ENCODE peak calls at places on chromosomes 7 and 10, in six cellular contexts. G is stimulated activated CD8-positive, alpha-beta memory T cell treated with anti-CD3 and anti-CD28 coated beads, Interleukin-2, amount 100 ng/mL, for 1 hour; P is body of pancreas; S is NCI-H1105; Z is epithelial cell of prostate; W is epithelial cell of esophagus. B is an unnamed sample.

GRCh38 chr7:33459340-33459751 is 330.0 kb downstream of the BBS9 start:
- DNase-seq in G (no peak), P (no peak), S (peak), Z (no peak), W (peak), B (peak)

GRCh38 chr10:73094986-73095478 is 1.6 kb downstream of the P4HA1 start:
- DNase-seq in G (no peak), P (no peak), S (no peak), Z (no peak), W (no peak), B (no peak)

GRCh38 chr10:95121904-95122303 is 52.6 kb upstream of the CYP2C8 start:
- DNase-seq in G (no peak), P (peak), S (peak), Z (no peak), W (no peak), B (no peak)

GRCh38 chr7:47218378-47219176 is 363.3 kb downstream of the TNS3 start:
- DNase-seq in G (no peak), P (no peak), S (no peak), Z (no peak), W (no peak), B (no peak)

GRCh38 chr7:114931656-114932011 is 9.7 kb downstream of the MDFIC start:
- DNase-seq in G (no peak), P (no peak), S (no peak), Z (no peak), W (no peak), B (no peak)

GRCh38 chr7:74525140-74525539 is 71.4 kb downstream of the GTF2IRD1 start:
- DNase-seq in G (no peak), P (no peak), S (no peak), Z (no peak), W (no peak), B (no peak)

GRCh38 chr7:159102681-159103381 is 41.8 kb downstream of the VIPR2 start:
- DNase-seq in G (no peak), P (peak), S (no peak), Z (no peak), W (no peak), B (no peak)

GRCh38 chr10:70324951-70325781 is 41.4 kb upstream of the NPFFR1 start:
- DNase-seq in G (no peak), P (no peak), S (no peak), Z (no peak), W (peak), B (no peak)

GRCh38 chr7:123784263-123784662 is 35.5 kb upstream of the WASL start:
- DNase-seq in G (no peak), P (no peak), S (no peak), Z (no peak), W (peak), B (no peak)

GRCh38 chr10:24952701-24953349 is 419 bp upstream of the PRTFDC1 start:
- DNase-seq in G (no peak), P (peak), S (peak), Z (no peak), W (peak), B (no peak)

GRCh38 chr10:97887399-97887798 is 37.8 kb downstream of the GOLGA7B start:
- DNase-seq in G (no peak), P (no peak), S (no peak), Z (no peak), W (no peak), B (no peak)